ENCODE peak calls at places on chromosomes 13 and 19, in ten cellular contexts. One of them, this sample, is unnamed.

GRCh38 chr19:16778796-16779411 is 50.3 kb upstream of the SIN3B start:
- DNase-seq in PC-9: peak; percentile 54
- DNase-seq in GM23248: peak; percentile 57
- DNase-seq in pancreas: no peak
- DNase-seq in BE2C: peak; percentile 61
- DNase-seq in aorta: no peak
- DNase-seq in mammary epithelial cell: peak; percentile 40
- DNase-seq in astrocyte of the cerebellum: peak; percentile 12
- DNase-seq in GM12878: peak; percentile 26
- DNase-seq in foreskin fibroblast: peak; percentile 46
- DNase-seq in this sample: peak; percentile 78

GRCh38 chr13:106533101-106533939 is 2.1 kb downstream of the EFNB2 start:
- DNase-seq in BE2C: peak; percentile 93
- DNase-seq in astrocyte of the cerebellum: peak; percentile 49
- DNase-seq in mammary epithelial cell: peak; percentile 76
- DNase-seq in GM23248: peak; percentile 85
- DNase-seq in GM12878: no peak
- DNase-seq in aorta: peak; percentile 94
- DNase-seq in pancreas: peak; percentile 89
- DNase-seq in PC-9: peak; percentile 75
- DNase-seq in foreskin fibroblast: peak; percentile 85
- DNase-seq in this sample: peak; percentile 80

GRCh38 chr13:24233351-24233901 is 72.9 kb downstream of the SPATA13 start:
- DNase-seq in pancreas: no peak
- DNase-seq in aorta: no peak
- DNase-seq in BE2C: no peak
- DNase-seq in mammary epithelial cell: no peak
- DNase-seq in PC-9: no peak
- DNase-seq in GM12878: no peak
- DNase-seq in GM23248: peak; percentile 63
- DNase-seq in astrocyte of the cerebellum: peak; percentile 45
- DNase-seq in foreskin fibroblast: no peak
- DNase-seq in this sample: no peak

GRCh38 chr13:74289861-74290260 is 155.7 kb upstream of the KLF12 start:
- DNase-seq in pancreas: no peak
- DNase-seq in aorta: no peak
- DNase-seq in BE2C: peak; percentile 15
- DNase-seq in GM12878: no peak
- DNase-seq in mammary epithelial cell: no peak
- DNase-seq in foreskin fibroblast: no peak
- DNase-seq in PC-9: no peak
- DNase-seq in GM23248: no peak
- DNase-seq in astrocyte of the cerebellum: no peak
- DNase-seq in this sample: no peak

GRCh38 chr19:34432797-34433196 is 4.6 kb downstream of the UBA2 start:
- DNase-seq in aorta: peak; percentile 79
- DNase-seq in pancreas: no peak
- DNase-seq in PC-9: no peak
- DNase-seq in BE2C: no peak
- DNase-seq in GM12878: no peak
- DNase-seq in mammary epithelial cell: no peak
- DNase-seq in astrocyte of the cerebellum: no peak
- DNase-seq in foreskin fibroblast: no peak
- DNase-seq in GM23248: no peak
- DNase-seq in this sample: no peak

GRCh38 chr13:71754407-71754974 is 112.5 kb downstream of the DACH1 start:
- DNase-seq in GM12878: no peak
- DNase-seq in aorta: no peak
- DNase-seq in PC-9: no peak
- DNase-seq in GM23248: no peak
- DNase-seq in mammary epithelial cell: no peak
- DNase-seq in pancreas: no peak
- DNase-seq in BE2C: no peak
- DNase-seq in astrocyte of the cerebellum: no peak
- DNase-seq in foreskin fibroblast: no peak
- DNase-seq in this sample: no peak

GRCh38 chr13:23739597-23739996 is 149.6 kb downstream of the MIPEP start:
- DNase-seq in foreskin fibroblast: no peak
- DNase-seq in mammary epithelial cell: no peak
- DNase-seq in astrocyte of the cerebellum: no peak
- DNase-seq in PC-9: no peak
- DNase-seq in GM12878: no peak
- DNase-seq in pancreas: no peak
- DNase-seq in GM23248: no peak
- DNase-seq in BE2C: no peak
- DNase-seq in aorta: no peak
- DNase-seq in this sample: peak; percentile 79

GRCh38 chr13:105345116-105345515 is 1190.3 kb downstream of the EFNB2 start:
- DNase-seq in mammary epithelial cell: no peak
- DNase-seq in foreskin fibroblast: no peak
- DNase-seq in GM12878: no peak
- DNase-seq in aorta: no peak
- DNase-seq in PC-9: no peak
- DNase-seq in BE2C: no peak
- DNase-seq in astrocyte of the cerebellum: no peak
- DNase-seq in pancreas: no peak
- DNase-seq in GM23248: no peak
- DNase-seq in this sample: no peak

GRCh38 chr13:47033216-47033615 is 136.4 kb upstream of the HTR2A start:
- DNase-seq in PC-9: no peak
- DNase-seq in GM23248: peak; percentile 69
- DNase-seq in astrocyte of the cerebellum: peak; percentile 23
- DNase-seq in foreskin fibroblast: peak; percentile 45
- DNase-seq in aorta: no peak
- DNase-seq in BE2C: no peak
- DNase-seq in pancreas: no peak
- DNase-seq in mammary epithelial cell: peak; percentile 10
- DNase-seq in GM12878: no peak
- DNase-seq in this sample: peak; percentile 26
- H3K4me3 ChIP-seq in PC-9: no peak overlapping the region
- H3K4me3 ChIP-seq in GM23248: peak overlapping the region; percentile 70
- H3K4me3 ChIP-seq in astrocyte of the cerebellum: peak overlapping the region; percentile 25
- H3K4me3 ChIP-seq in foreskin fibroblast: peak overlapping the region; percentile 45
- H3K4me3 ChIP-seq in aorta: no peak overlapping the region
- H3K4me3 ChIP-seq in BE2C: no peak overlapping the region
- H3K4me3 ChIP-seq in pancreas: no peak overlapping the region
- H3K4me3 ChIP-seq in mammary epithelial cell: no peak overlapping the region
- H3K4me3 ChIP-seq in GM12878: no peak overlapping the region
- H3K4me3 ChIP-seq in this sample: no peak overlapping the region

GRCh38 chr13:41462427-41462826 is 5.1 kb downstream of the RGCC start:
- DNase-seq in GM12878: no peak
- DNase-seq in PC-9: no peak
- DNase-seq in pancreas: no peak
- DNase-seq in aorta: no peak
- DNase-seq in BE2C: no peak
- DNase-seq in mammary epithelial cell: no peak
- DNase-seq in foreskin fibroblast: no peak
- DNase-seq in astrocyte of the cerebellum: no peak
- DNase-seq in GM23248: no peak
- DNase-seq in this sample: no peak

GRCh38 chr13:41461527-41462124 is 4.3 kb downstream of the RGCC start:
- DNase-seq in mammary epithelial cell: no peak
- DNase-seq in foreskin fibroblast: no peak
- DNase-seq in BE2C: no peak
- DNase-seq in astrocyte of the cerebellum: no peak
- DNase-seq in GM12878: no peak
- DNase-seq in PC-9: no peak
- DNase-seq in aorta: no peak
- DNase-seq in GM23248: no peak
- DNase-seq in pancreas: no peak
- DNase-seq in this sample: no peak

GRCh38 chr13:41465965-41466364 is 8.6 kb downstream of the RGCC start:
- DNase-seq in aorta: no peak
- DNase-seq in BE2C: no peak
- DNase-seq in GM23248: no peak
- DNase-seq in astrocyte of the cerebellum: no peak
- DNase-seq in pancreas: no peak
- DNase-seq in GM12878: no peak
- DNase-seq in mammary epithelial cell: no peak
- DNase-seq in PC-9: no peak
- DNase-seq in foreskin fibroblast: no peak
- DNase-seq in this sample: no peak

GRCh38 chr13:41465215-41465907 is 8.0 kb downstream of the RGCC start:
- DNase-seq in foreskin fibroblast: peak; percentile 89
- DNase-seq in PC-9: no peak
- DNase-seq in aorta: no peak
- DNase-seq in astrocyte of the cerebellum: peak; percentile 26
- DNase-seq in pancreas: no peak
- DNase-seq in GM12878: peak; percentile 88
- DNase-seq in mammary epithelial cell: peak; percentile 81
- DNase-seq in BE2C: no peak
- DNase-seq in GM23248: peak; percentile 91
- DNase-seq in this sample: peak; percentile 87

DNA sequence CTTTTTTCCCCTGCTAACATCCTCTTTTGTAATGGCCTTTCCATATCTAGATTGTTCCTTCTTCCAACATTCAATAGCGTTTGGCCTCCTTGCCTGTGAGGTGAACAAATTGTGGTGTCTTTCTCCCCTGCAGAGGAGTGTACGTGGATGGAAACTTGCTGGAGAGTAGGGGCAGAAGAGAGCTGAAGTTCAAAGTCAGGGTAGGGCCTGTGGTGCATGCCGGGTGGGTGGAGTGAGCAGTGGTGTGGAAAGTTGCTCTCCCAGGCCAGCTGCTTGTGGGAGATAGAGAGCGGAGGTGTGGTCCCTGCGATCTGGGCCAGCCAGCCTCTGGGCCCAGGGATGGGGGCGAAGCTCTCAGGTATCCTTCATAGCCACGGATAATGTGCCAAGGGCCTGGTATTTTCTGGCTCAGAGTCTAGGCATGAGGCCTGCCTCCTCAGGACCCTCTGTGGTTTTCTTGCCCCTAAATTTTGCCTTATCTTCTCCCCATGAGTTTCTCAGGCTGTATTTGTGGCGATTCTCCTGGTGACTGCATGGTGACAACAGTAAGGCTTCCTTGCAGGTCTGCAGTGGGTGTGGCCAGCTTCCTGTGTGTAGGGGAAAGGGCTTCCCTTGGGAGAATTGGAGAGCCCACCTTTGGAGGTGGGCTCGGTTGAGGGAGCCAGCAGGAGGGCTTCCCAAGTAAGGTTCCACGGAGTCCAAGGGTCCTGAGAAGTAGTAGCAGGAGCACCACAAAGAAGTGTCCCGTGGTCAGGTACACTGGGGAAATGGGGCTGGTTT is 6.7 kb downstream of the RGCC start:
- DNase-seq in aorta: no peak
- DNase-seq in GM23248: no peak
- DNase-seq in GM12878: peak; percentile 59
- DNase-seq in pancreas: no peak
- DNase-seq in PC-9: no peak
- DNase-seq in BE2C: no peak
- DNase-seq in mammary epithelial cell: no peak
- DNase-seq in foreskin fibroblast: no peak
- DNase-seq in astrocyte of the cerebellum: no peak
- DNase-seq in this sample: no peak
- H3K4me3 ChIP-seq in aorta: no peak overlapping the region
- H3K4me3 ChIP-seq in GM23248: no peak overlapping the region
- H3K4me3 ChIP-seq in GM12878: peak overlapping the region; percentile 11
- H3K4me3 ChIP-seq in pancreas: no peak overlapping the region
- H3K4me3 ChIP-seq in PC-9: no peak overlapping the region
- H3K4me3 ChIP-seq in BE2C: no peak overlapping the region
- H3K4me3 ChIP-seq in mammary epithelial cell: no peak overlapping the region
- H3K4me3 ChIP-seq in foreskin fibroblast: no peak overlapping the region
- H3K4me3 ChIP-seq in astrocyte of the cerebellum: no peak overlapping the region
- H3K4me3 ChIP-seq in this sample: no peak overlapping the region

DNA sequence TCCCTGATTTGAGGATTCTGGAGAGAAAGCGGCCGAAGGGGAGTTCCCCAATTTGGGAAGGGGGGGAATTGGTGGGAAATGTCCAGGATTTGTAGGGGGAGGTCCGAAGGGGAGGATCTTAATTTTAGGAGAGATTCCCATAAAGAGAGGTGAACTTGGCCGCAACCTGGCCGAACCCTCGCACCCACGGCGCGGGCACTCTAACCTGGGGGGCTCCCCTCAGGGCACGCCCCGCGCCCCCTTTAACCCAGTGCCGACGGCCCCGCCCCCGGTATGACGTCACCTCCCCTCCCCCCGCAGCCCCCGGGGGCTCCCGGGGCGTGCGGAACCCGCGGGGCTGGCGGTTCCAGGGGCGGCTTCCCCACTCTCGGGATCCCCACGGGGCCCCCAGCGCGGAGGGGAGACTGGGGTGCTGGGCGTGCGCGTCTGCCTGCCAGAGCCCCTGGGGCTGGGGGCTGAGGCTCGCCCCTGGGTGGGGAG is 1.1 kb downstream of the PTPRS start:
- DNase-seq in mammary epithelial cell: no peak
- DNase-seq in aorta: no peak
- DNase-seq in astrocyte of the cerebellum: no peak
- DNase-seq in PC-9: no peak
- DNase-seq in BE2C: peak; percentile 32
- DNase-seq in pancreas: no peak
- DNase-seq in GM23248: peak; percentile 11
- DNase-seq in foreskin fibroblast: no peak
- DNase-seq in GM12878: no peak
- DNase-seq in this sample: no peak
- H3K4me3 ChIP-seq in mammary epithelial cell: no peak overlapping the region
- H3K4me3 ChIP-seq in aorta: peak overlapping the region; percentile 77
- H3K4me3 ChIP-seq in astrocyte of the cerebellum: peak overlapping the region; percentile 65
- H3K4me3 ChIP-seq in PC-9: peak overlapping the region; percentile 69
- H3K4me3 ChIP-seq in BE2C: peak overlapping the region; percentile 76
- H3K4me3 ChIP-seq in pancreas: peak overlapping the region; percentile 61
- H3K4me3 ChIP-seq in GM23248: peak overlapping the region; percentile 93
- H3K4me3 ChIP-seq in foreskin fibroblast: peak overlapping the region; percentile 62
- H3K4me3 ChIP-seq in GM12878: no peak overlapping the region
- H3K4me3 ChIP-seq in this sample: no peak overlapping the region

DNA sequence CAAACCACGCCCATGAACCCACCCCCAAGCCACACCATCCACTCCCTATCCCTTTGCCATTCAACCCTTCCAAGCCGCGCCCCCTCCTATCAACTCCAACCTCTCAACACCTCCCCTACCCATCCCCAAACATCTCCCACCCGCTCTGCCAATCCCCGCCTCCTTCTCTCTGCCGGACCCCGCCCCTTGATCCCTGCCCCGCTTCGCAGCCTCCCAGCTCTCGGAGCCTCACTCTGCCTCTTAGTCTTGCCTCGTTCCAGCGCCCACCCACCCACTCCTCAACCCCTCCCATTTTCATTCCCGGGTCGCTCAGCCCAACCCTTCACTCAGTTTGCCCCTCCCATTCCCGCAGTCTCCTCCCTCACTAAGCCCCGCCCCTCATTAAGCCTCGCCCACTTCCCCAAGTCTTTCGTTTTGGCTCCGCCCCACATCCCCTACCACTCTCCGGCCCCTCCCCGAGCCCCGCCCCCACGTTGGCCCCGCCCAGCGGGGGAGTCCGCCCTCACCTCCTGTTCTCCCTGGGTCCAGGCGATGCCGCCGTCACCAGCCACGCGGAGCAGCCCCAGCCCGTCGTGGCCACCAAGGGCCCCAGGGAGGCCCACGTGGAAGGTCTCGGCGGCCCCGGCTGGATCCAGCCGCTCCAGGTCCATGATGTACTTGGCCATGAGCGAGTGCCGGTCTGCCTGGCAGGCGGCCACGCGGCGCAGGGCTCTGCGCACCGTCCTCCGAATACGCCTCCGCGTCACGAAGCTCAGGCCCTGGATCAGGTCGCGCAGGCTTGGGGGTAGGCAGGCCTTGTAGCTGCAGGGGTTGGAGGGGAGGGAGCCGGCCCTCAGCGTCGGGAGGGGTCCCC is 5.7 kb downstream of the JAK3 start:
- DNase-seq in GM23248: peak; percentile 91
- DNase-seq in PC-9: peak; percentile 91
- DNase-seq in pancreas: peak; percentile 86
- DNase-seq in GM12878: no peak
- DNase-seq in astrocyte of the cerebellum: peak; percentile 40
- DNase-seq in mammary epithelial cell: peak; percentile 46
- DNase-seq in aorta: peak; percentile 94
- DNase-seq in BE2C: peak; percentile 99
- DNase-seq in foreskin fibroblast: peak; percentile 76
- DNase-seq in this sample: peak; percentile 90
- H3K4me3 ChIP-seq in GM23248: peak overlapping the region; percentile 53
- H3K4me3 ChIP-seq in PC-9: peak overlapping the region; percentile 93
- H3K4me3 ChIP-seq in pancreas: peak overlapping the region; percentile 29
- H3K4me3 ChIP-seq in GM12878: no peak overlapping the region
- H3K4me3 ChIP-seq in astrocyte of the cerebellum: peak overlapping the region; percentile 29
- H3K4me3 ChIP-seq in mammary epithelial cell: no peak overlapping the region
- H3K4me3 ChIP-seq in aorta: no peak overlapping the region
- H3K4me3 ChIP-seq in BE2C: peak overlapping the region; percentile 53
- H3K4me3 ChIP-seq in foreskin fibroblast: peak overlapping the region; percentile 25
- H3K4me3 ChIP-seq in this sample: peak overlapping the region; percentile 45

This sample was measured in epithelial cell of esophagus.